ENCODE peak calls at places on chromosomes 2 and 18, in eight cellular contexts. U, A, D, S, W, L, C and V are unnamed samples.

GRCh38 chr2:233821709-233822100 is 32.6 kb downstream of the HJURP start:
- DNase-seq in W (peak; percentile 60), U (no peak), C (no peak), L (no peak), S (no peak), D (no peak), A (no peak), V (peak; percentile 73)

GRCh38 chr18:32308493-32309120 is 118.8 kb downstream of the MEP1B start:
- DNase-seq in L (no peak), C (peak; percentile 91), W (no peak), U (peak; percentile 81), S (peak; percentile 43), A (no peak), D (no peak), V (no peak)

GRCh38 chr2:99821039-99821438 is 321.4 kb downstream of the AFF3 start:
- DNase-seq in L (no peak), S (no peak), D (no peak), C (no peak), U (no peak), A (no peak), W (no peak), V (no peak)

GRCh38 chr18:8758466-8758865 is 53.1 kb downstream of the MTCL1 start:
- DNase-seq in W (no peak), D (no peak), S (no peak), U (no peak), L (no peak), C (peak; percentile 32), A (no peak), V (no peak)

GRCh38 chr2:148058641-148059040 is 37.8 kb downstream of the MBD5 start:
- DNase-seq in D (no peak), A (no peak), C (no peak), S (peak; percentile 31), W (no peak), L (no peak), U (no peak), V (no peak)

GRCh38 chr2:39738941-39739340 is 40.1 kb downstream of the THUMPD2 start:
- DNase-seq in U (no peak), W (no peak), C (no peak), L (no peak), A (no peak), S (peak; percentile 15), D (no peak), V (no peak)

GRCh38 chr18:63297678-63298392 is 21.7 kb downstream of the BCL2 start:
- DNase-seq in A (no peak), U (no peak), C (no peak), W (no peak), D (no peak), L (no peak), S (no peak), V (no peak)

GRCh38 chr2:222993920-222994650 is 57.9 kb upstream of the KCNE4 start:
- DNase-seq in U (peak; percentile 17), W (no peak), D (no peak), L (peak; percentile 24), C (no peak), S (peak; percentile 81), A (peak; percentile 73), V (peak; percentile 87)

GRCh38 chr2:54106631-54107454 is 8.6 kb upstream of the ACYP2 start:
- DNase-seq in C (peak; percentile 66), A (peak; percentile 36), L (peak; percentile 50), D (no peak), S (peak; percentile 53), W (no peak), U (peak; percentile 56), V (no peak)

GRCh38 chr2:152550386-152550785 is 166.9 kb downstream of the PRPF40A start:
- DNase-seq in U (no peak), W (no peak), C (no peak), S (no peak), L (no peak), D (no peak), A (no peak), V (no peak)

GRCh38 chr2:108535380-108535677 is 1.1 kb downstream of the LIMS1 start:
- DNase-seq in W (no peak), L (no peak), U (no peak), A (no peak), S (no peak), C (no peak), D (no peak), V (no peak)

GRCh38 chr2:239290618-239291504 is 110.0 kb downstream of the HDAC4 start:
- DNase-seq in A (peak; percentile 14), L (peak; percentile 32), S (no peak), U (no peak), D (no peak), C (peak; percentile 86), W (no peak), V (no peak)

GRCh38 chr2:18833941-18834340 is 244.6 kb upstream of the NT5C1B start:
- DNase-seq in A (no peak), L (no peak), W (no peak), U (no peak), C (no peak), D (no peak), S (peak; percentile 58), V (no peak)

GRCh38 chr2:224268441-224268840 is 133.5 kb downstream of the FAM124B start:
- DNase-seq in U (peak; percentile 41), S (peak; percentile 53), C (peak; percentile 85), D (no peak), A (no peak), W (no peak), L (no peak), V (no peak)